ENCODE peak calls at places on chromosomes 1 and 21, in ten cellular contexts. Z is neural progenitor cell; H is psoas muscle; T is Panc1; W is thoracic aorta; N is fibroblast of lung; I is hepatocyte; D is AG04450; O is CD8-positive, alpha-beta T cell; X is tibial artery. M is an unnamed sample.

GRCh38 chr1:43719063-43719462 is 11.7 kb downstream of the ST3GAL3 start:
- DNase-seq in Z (no peak), H (no peak), T (no peak), W (no peak), N (no peak), I (no peak), D (no peak), O (no peak), X (no peak), M (no peak)

GRCh38 chr1:203317429-203318228 is 12.3 kb downstream of the BTG2 start:
- DNase-seq in Z (no peak), H (no peak), T (no peak), W (no peak), N (no peak), I (no peak), D (no peak), O (no peak), X (no peak), M (no peak)

GRCh38 chr1:18662286-18662639 is 31.6 kb downstream of the PAX7 start:
- DNase-seq in Z (no peak), H (no peak), T (no peak), W (no peak), N (no peak), I (no peak), D (no peak), O (no peak), X (no peak), M (no peak)

GRCh38 chr21:42201615-42202161 is 17.3 kb upstream of the ABCG1 start:
- DNase-seq in Z (no peak), H (no peak), T (no peak), W (no peak), N (no peak), I (no peak), D (no peak), O (no peak), X (no peak), M (no peak)

GRCh38 chr1:8347635-8348034 is 29.7 kb downstream of the SLC45A1 start:
- DNase-seq in Z (no peak), H (peak; percentile 56), T (no peak), W (no peak), N (no peak), I (no peak), D (no peak), O (no peak), X (no peak), M (peak; percentile 32)

GRCh38 chr1:190679444-190679843 is 201.8 kb upstream of the BRINP3 start:
- DNase-seq in Z (no peak), H (no peak), T (no peak), W (no peak), N (peak; percentile 15), I (no peak), D (no peak), O (no peak), X (no peak), M (no peak)

GRCh38 chr21:33014331-33014730 is 11.4 kb upstream of the OLIG2 start:
- DNase-seq in Z (no peak), H (no peak), T (no peak), W (no peak), N (no peak), I (no peak), D (no peak), O (no peak), X (no peak), M (no peak)

GRCh38 chr1:163914785-163915413 is 593.1 kb downstream of the NUF2 start:
- DNase-seq in Z (no peak), H (no peak), T (no peak), W (no peak), N (no peak), I (no peak), D (no peak), O (no peak), X (no peak), M (no peak)

GRCh38 chr1:242147096-242147976 is 148.4 kb upstream of the MAP1LC3C start:
- DNase-seq in Z (peak; percentile 15), H (no peak), T (peak; percentile 33), W (no peak), N (peak; percentile 45), I (peak; percentile 17), D (no peak), O (no peak), X (no peak), M (no peak)

GRCh38 chr1:215797859-215798258 is 230.8 kb downstream of the KCTD3 start:
- DNase-seq in Z (no peak), H (no peak), T (no peak), W (no peak), N (peak; percentile 16), I (no peak), D (no peak), O (no peak), X (no peak), M (no peak)

GRCh38 chr1:9442266-9442846 is 96.9 kb upstream of the SLC25A33 start:
- DNase-seq in Z (no peak), H (no peak), T (no peak), W (no peak), N (peak; percentile 80), I (peak; percentile 56), D (no peak), O (no peak), X (no peak), M (no peak)

GRCh38 chr1:78836736-78837135 is 169.8 kb downstream of the ADGRL4 start:
- DNase-seq in Z (no peak), H (no peak), T (no peak), W (no peak), N (no peak), I (no peak), D (no peak), O (no peak), X (no peak), M (no peak)

GRCh38 chr21:40053007-40053406 is 185.8 kb downstream of the PCP4 start:
- DNase-seq in Z (no peak), H (peak; percentile 75), T (no peak), W (peak; percentile 14), N (peak; percentile 28), I (peak; percentile 17), D (no peak), O (no peak), X (peak; percentile 91), M (peak; percentile 45)

GRCh38 chr1:110489973-110490542 is 28.9 kb downstream of the KCNA10 start:
- DNase-seq in Z (no peak), H (no peak), T (no peak), W (no peak), N (no peak), I (no peak), D (no peak), O (no peak), X (no peak), M (no peak)

GRCh38 chr1:149888999-149889289 is 10.4 kb upstream of the BOLA1 start:
- DNase-seq in Z (peak; percentile 11), H (no peak), T (no peak), W (no peak), N (no peak), I (peak; percentile 64), D (no peak), O (no peak), X (peak; percentile 63), M (no peak)

GRCh38 chr1:15543589-15544568 is 17.2 kb downstream of the DNAJC16 start:
- DNase-seq in Z (no peak), H (no peak), T (no peak), W (no peak), N (peak; percentile 87), I (no peak), D (peak; percentile 11), O (no peak), X (no peak), M (no peak)

GRCh38 chr21:37220433-37220980 is 46.6 kb downstream of the VPS26C start:
- DNase-seq in Z (no peak), H (no peak), T (peak; percentile 13), W (no peak), N (peak; percentile 51), I (no peak), D (no peak), O (no peak), X (no peak), M (no peak)
- TF ChIP-seq CTCF in Z (no peak), H (no peak), T (no peak), W (no peak), N (peak; percentile 13), I (no peak), D (peak; percentile 31), O (no peak), X (no peak), M (no peak)

DNA sequence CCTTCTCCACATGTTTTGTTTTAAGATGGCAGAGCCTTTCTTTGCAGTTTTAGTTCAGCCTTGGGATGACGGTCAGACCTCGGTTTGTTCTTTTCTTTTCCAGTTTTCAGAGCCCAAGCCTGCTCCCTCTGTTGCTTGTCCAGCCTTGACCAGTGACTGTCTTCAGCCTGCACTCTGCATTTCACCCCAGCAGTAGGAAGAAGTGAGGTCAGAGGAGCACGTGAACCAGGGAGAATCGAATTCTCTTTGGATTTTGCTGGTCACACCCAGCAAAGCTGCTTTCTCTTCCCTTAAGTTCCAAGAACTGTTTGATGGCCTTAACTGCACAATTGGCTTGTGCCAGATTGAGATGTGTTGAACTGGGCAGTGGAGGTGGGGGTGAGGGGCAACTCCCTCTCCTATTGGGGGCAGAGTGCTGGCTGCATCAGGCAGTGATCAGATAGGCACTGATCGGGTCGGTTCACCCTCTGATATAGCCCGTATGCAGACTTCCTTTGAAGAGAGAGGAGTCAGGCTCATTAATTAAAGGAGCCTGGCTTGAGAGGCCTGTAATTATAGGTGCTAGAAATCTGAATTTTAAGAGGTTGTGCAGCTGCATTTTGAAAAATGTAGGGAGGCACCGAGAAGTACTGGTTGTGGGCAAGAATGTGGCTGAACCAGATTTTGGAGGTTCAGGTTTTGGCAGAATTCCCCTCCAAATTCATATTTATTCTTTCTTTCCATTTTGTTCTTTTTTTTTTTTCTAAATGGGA is 42.4 kb downstream of the PEX14 start:
- DNase-seq in Z (no peak), H (no peak), T (no peak), W (no peak), N (no peak), I (no peak), D (no peak), O (no peak), X (no peak), M (no peak)
- H3K27ac ChIP-seq in Z (no peak overlapping the region), H (no peak overlapping the region), T (peak overlapping the region; percentile 94), W (no peak overlapping the region), N (no peak overlapping the region), I (no peak overlapping the region), D (no peak overlapping the region), O (no peak overlapping the region), X (no peak overlapping the region), M (no peak overlapping the region)

GRCh38 chr1:66452162-66452561 is 81.8 kb upstream of the SGIP1 start:
- DNase-seq in Z (no peak), H (no peak), T (no peak), W (no peak), N (no peak), I (no peak), D (no peak), O (no peak), X (no peak), M (no peak)
- TF ChIP-seq CTCF in Z (no peak), H (no peak), T (peak; percentile 16), W (no peak), N (no peak), I (no peak), D (peak; percentile 40), O (no peak), X (no peak), M (no peak)

DNA sequence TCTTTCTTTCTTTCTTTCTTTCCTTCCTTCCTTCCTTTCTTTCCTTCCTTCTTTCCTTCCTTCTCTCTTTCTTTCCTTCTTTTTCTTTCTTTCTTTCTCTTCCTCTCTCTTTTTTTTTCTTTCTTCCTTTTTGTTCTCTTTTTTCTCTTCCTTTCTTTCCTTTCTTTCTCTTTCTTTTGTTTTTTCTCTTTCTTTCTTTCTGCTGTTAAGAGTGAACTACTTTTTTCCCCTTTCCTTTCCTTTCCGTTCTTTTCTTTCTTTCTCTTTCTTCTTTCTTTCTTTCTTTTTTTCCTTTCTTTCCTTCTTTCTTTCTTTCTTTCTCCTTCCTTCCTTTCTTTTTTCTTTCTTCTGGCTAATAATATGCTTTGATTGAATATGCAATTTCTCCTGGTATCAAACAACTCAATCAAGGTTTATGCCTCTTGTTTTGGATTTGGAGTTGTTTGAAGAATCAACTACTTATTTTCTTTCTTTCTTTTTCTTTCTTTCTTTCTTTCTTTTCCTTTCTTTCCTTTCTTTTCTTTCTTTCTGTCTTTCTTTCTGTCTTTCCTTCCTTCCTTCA is 27.4 kb upstream of the CFHR4 start:
- DNase-seq in Z (no peak), H (no peak), T (no peak), W (no peak), N (no peak), I (no peak), D (no peak), O (no peak), X (no peak), M (no peak)
- H3K27ac ChIP-seq in Z (no peak overlapping the region), H (no peak overlapping the region), T (no peak overlapping the region), W (no peak overlapping the region), N (no peak overlapping the region), I (no peak overlapping the region), D (no peak overlapping the region), O (no peak overlapping the region), X (no peak overlapping the region), M (no peak overlapping the region)

M was measured in heart right ventricle.